ENCODE peak calls at places on chromosomes 5 and 9, in seven cellular contexts. One of them, this sample, is unnamed.

GRCh38 chr9:87127543-87127942 is 180.2 kb upstream of the GAS1 start:
- DNase-seq in HCT116: no peak
- DNase-seq in PC-3: no peak
- DNase-seq in MM.1S: no peak
- DNase-seq in neural progenitor cell: no peak
- DNase-seq in GM23338: no peak
- DNase-seq in hepatocyte: no peak
- DNase-seq in this sample: no peak

GRCh38 chr5:113050606-113051391 is 74.2 kb downstream of the DCP2 start:
- DNase-seq in HCT116: no peak
- DNase-seq in PC-3: peak
- DNase-seq in MM.1S: peak
- DNase-seq in neural progenitor cell: no peak
- DNase-seq in GM23338: no peak
- DNase-seq in hepatocyte: no peak
- DNase-seq in this sample: no peak

GRCh38 chr5:113749334-113749733 is 235.8 kb downstream of the YTHDC2 start:
- DNase-seq in HCT116: no peak
- DNase-seq in PC-3: peak
- DNase-seq in MM.1S: no peak
- DNase-seq in neural progenitor cell: no peak
- DNase-seq in GM23338: peak
- DNase-seq in hepatocyte: no peak
- DNase-seq in this sample: no peak

GRCh38 chr5:126031989-126032716 is 391.1 kb upstream of the GRAMD2B start:
- DNase-seq in HCT116: no peak
- DNase-seq in PC-3: peak
- DNase-seq in MM.1S: no peak
- DNase-seq in neural progenitor cell: no peak
- DNase-seq in GM23338: no peak
- DNase-seq in hepatocyte: no peak
- DNase-seq in this sample: no peak

GRCh38 chr9:115104908-115105307 is 13.0 kb downstream of the TNC start:
- DNase-seq in HCT116: no peak
- DNase-seq in PC-3: peak
- DNase-seq in MM.1S: no peak
- DNase-seq in neural progenitor cell: no peak
- DNase-seq in GM23338: no peak
- DNase-seq in hepatocyte: no peak
- DNase-seq in this sample: no peak

GRCh38 chr5:96459313-96460109 is 26.5 kb upstream of the PCSK1 start:
- DNase-seq in HCT116: no peak
- DNase-seq in PC-3: no peak
- DNase-seq in MM.1S: no peak
- DNase-seq in neural progenitor cell: no peak
- DNase-seq in GM23338: no peak
- DNase-seq in hepatocyte: no peak
- DNase-seq in this sample: no peak

GRCh38 chr5:68739752-68740151 is 354.1 kb upstream of the SLC30A5 start:
- DNase-seq in HCT116: no peak
- DNase-seq in PC-3: no peak
- DNase-seq in MM.1S: no peak
- DNase-seq in neural progenitor cell: no peak
- DNase-seq in GM23338: no peak
- DNase-seq in hepatocyte: no peak
- DNase-seq in this sample: no peak

GRCh38 chr9:112380771-112381181 is 868 bp downstream of the HSDL2 start:
- DNase-seq in HCT116: no peak
- DNase-seq in PC-3: peak
- DNase-seq in MM.1S: no peak
- DNase-seq in neural progenitor cell: no peak
- DNase-seq in GM23338: no peak
- DNase-seq in hepatocyte: peak
- DNase-seq in this sample: peak

GRCh38 chr9:114771901-114772300 is 33.9 kb downstream of the TNFSF15 start:
- DNase-seq in HCT116: no peak
- DNase-seq in PC-3: peak
- DNase-seq in MM.1S: no peak
- DNase-seq in neural progenitor cell: no peak
- DNase-seq in GM23338: no peak
- DNase-seq in hepatocyte: no peak
- DNase-seq in this sample: no peak

GRCh38 chr5:1130218-1130946 is 18.5 kb upstream of the SLC12A7 start:
- DNase-seq in HCT116: no peak
- DNase-seq in PC-3: peak
- DNase-seq in MM.1S: peak
- DNase-seq in neural progenitor cell: no peak
- DNase-seq in GM23338: no peak
- DNase-seq in hepatocyte: peak
- DNase-seq in this sample: peak

GRCh38 chr5:138536665-138537315 is 6.2 kb downstream of the ETF1 start:
- DNase-seq in HCT116: no peak
- DNase-seq in PC-3: no peak
- DNase-seq in MM.1S: no peak
- DNase-seq in neural progenitor cell: no peak
- DNase-seq in GM23338: peak
- DNase-seq in hepatocyte: peak
- DNase-seq in this sample: no peak

GRCh38 chr5:34576849-34577248 is 79.3 kb upstream of the RAI14 start:
- DNase-seq in HCT116: no peak
- DNase-seq in PC-3: peak
- DNase-seq in MM.1S: no peak
- DNase-seq in neural progenitor cell: no peak
- DNase-seq in GM23338: no peak
- DNase-seq in hepatocyte: no peak
- DNase-seq in this sample: no peak

GRCh38 chr5:128615578-128615977 is 77.5 kb upstream of the FBN2 start:
- DNase-seq in HCT116: no peak
- DNase-seq in PC-3: peak
- DNase-seq in MM.1S: no peak
- DNase-seq in neural progenitor cell: no peak
- DNase-seq in GM23338: no peak
- DNase-seq in hepatocyte: no peak
- DNase-seq in this sample: no peak

GRCh38 chr5:171920765-171921391 is 85.6 kb downstream of the FBXW11 start:
- DNase-seq in HCT116: no peak
- DNase-seq in PC-3: no peak
- DNase-seq in MM.1S: no peak
- DNase-seq in neural progenitor cell: no peak
- DNase-seq in GM23338: no peak
- DNase-seq in hepatocyte: no peak
- DNase-seq in this sample: no peak

GRCh38 chr9:14313378-14313940 is 482 bp downstream of the NFIB start:
- DNase-seq in HCT116: no peak
- DNase-seq in PC-3: peak
- DNase-seq in MM.1S: no peak
- DNase-seq in neural progenitor cell: peak
- DNase-seq in GM23338: peak
- DNase-seq in hepatocyte: peak
- DNase-seq in this sample: peak

GRCh38 chr5:108361239-108361638 is 20.7 kb downstream of the FBXL17 start:
- DNase-seq in HCT116: no peak
- DNase-seq in PC-3: no peak
- DNase-seq in MM.1S: no peak
- DNase-seq in neural progenitor cell: no peak
- DNase-seq in GM23338: peak
- DNase-seq in hepatocyte: no peak
- DNase-seq in this sample: no peak

GRCh38 chr5:75667586-75667985 is 49.7 kb downstream of the POC5 start:
- DNase-seq in HCT116: no peak
- DNase-seq in PC-3: no peak
- DNase-seq in MM.1S: no peak
- DNase-seq in neural progenitor cell: no peak
- DNase-seq in GM23338: peak
- DNase-seq in hepatocyte: no peak
- DNase-seq in this sample: no peak

GRCh38 chr5:84779206-84779605 is 394.5 kb upstream of the EDIL3 start:
- DNase-seq in HCT116: no peak
- DNase-seq in PC-3: no peak
- DNase-seq in MM.1S: no peak
- DNase-seq in neural progenitor cell: peak
- DNase-seq in GM23338: no peak
- DNase-seq in hepatocyte: no peak
- DNase-seq in this sample: no peak

GRCh38 chr5:554284-554988 is 30.2 kb upstream of the SLC9A3 start:
- DNase-seq in HCT116: no peak
- DNase-seq in PC-3: no peak
- DNase-seq in MM.1S: no peak
- DNase-seq in neural progenitor cell: no peak
- DNase-seq in GM23338: no peak
- DNase-seq in hepatocyte: no peak
- DNase-seq in this sample: no peak

GRCh38 chr5:83475540-83476469 is 4.3 kb downstream of the VCAN start:
- DNase-seq in HCT116: no peak
- DNase-seq in PC-3: peak
- DNase-seq in MM.1S: no peak
- DNase-seq in neural progenitor cell: peak
- DNase-seq in GM23338: peak
- DNase-seq in hepatocyte: no peak
- DNase-seq in this sample: no peak

GRCh38 chr9:110842169-110842568 is 173.6 kb downstream of the MUSK start:
- DNase-seq in HCT116: peak
- DNase-seq in PC-3: peak
- DNase-seq in MM.1S: no peak
- DNase-seq in neural progenitor cell: no peak
- DNase-seq in GM23338: peak
- DNase-seq in hepatocyte: peak
- DNase-seq in this sample: no peak
- TF ChIP-seq CTCF in HCT116: peak
- TF ChIP-seq CTCF in PC-3: peak
- TF ChIP-seq CTCF in MM.1S: no peak
- TF ChIP-seq CTCF in neural progenitor cell: peak
- TF ChIP-seq CTCF in GM23338: peak
- TF ChIP-seq CTCF in hepatocyte: peak
- TF ChIP-seq CTCF in this sample: no peak

DNA sequence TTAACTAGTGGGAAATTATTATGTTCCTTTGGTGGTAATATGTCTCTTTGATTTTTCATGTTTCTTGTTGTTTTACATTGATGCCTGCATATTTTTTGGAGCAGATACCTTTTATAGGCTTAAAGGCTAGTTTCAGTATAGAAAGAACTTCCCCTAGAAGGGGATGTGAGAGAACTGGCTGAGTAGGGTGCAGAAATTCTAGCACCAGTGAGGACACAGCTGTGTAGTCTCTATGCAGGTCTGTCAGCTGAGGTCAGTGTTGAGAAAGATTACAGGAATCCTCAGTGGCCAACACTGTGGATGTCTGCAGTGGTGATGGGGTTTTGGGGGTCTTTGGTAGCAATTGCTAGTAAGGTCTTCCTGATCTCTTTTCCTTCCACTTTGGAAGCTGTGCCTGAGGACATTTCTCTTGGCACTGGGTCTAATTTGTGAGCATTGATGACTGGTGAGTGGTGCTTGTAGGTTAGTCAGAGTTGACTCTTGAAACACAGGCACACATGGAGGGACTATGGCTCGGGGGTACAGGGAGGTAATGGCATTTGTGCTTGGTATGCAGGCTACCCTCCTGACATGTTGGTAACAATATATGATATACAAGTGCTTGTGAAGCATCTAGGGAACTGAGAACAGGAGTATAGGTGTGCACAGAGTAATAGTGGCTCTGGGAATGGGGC is 221.4 kb downstream of the SPATA31D1 start:
- DNase-seq in HCT116: no peak
- DNase-seq in PC-3: peak
- DNase-seq in MM.1S: peak
- DNase-seq in neural progenitor cell: no peak
- DNase-seq in GM23338: no peak
- DNase-seq in hepatocyte: no peak
- DNase-seq in this sample: peak
- H3K4me2 ChIP-seq in HCT116: no peak
- H3K4me2 ChIP-seq in PC-3: no peak
- H3K4me2 ChIP-seq in MM.1S: peak
- H3K4me2 ChIP-seq in neural progenitor cell: no peak
- H3K4me2 ChIP-seq in GM23338: no peak
- H3K4me2 ChIP-seq in hepatocyte: no peak
- H3K4me2 ChIP-seq in this sample: peak

DNA sequence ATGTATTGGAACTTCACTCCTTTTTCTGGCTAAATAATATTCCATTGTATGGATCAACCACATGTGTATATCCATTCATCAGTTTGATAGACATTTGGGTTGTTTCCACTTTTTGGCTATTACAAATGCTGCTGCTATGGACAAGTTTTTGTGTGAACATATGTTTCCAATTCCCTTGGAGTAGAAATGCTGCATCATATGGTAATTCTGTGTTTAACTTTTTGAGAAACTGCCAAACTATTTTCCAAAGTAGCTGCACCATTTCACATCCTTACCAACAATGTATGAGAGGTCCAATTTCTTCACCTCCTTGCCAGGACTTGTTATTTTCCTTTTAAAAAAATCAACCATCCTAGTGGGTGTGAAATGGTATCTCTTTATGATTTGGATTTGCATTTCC is 8.4 kb downstream of the FRRS1L start:
- DNase-seq in HCT116: no peak
- DNase-seq in PC-3: no peak
- DNase-seq in MM.1S: no peak
- DNase-seq in neural progenitor cell: no peak
- DNase-seq in GM23338: no peak
- DNase-seq in hepatocyte: no peak
- DNase-seq in this sample: no peak
- TF ChIP-seq EZH2phosphoT487 in HCT116: no peak
- TF ChIP-seq EZH2phosphoT487 in PC-3: no peak
- TF ChIP-seq EZH2phosphoT487 in MM.1S: no peak
- TF ChIP-seq EZH2phosphoT487 in neural progenitor cell: no peak
- TF ChIP-seq EZH2phosphoT487 in GM23338: no peak
- TF ChIP-seq EZH2phosphoT487 in hepatocyte: no peak
- TF ChIP-seq EZH2phosphoT487 in this sample: no peak

DNA sequence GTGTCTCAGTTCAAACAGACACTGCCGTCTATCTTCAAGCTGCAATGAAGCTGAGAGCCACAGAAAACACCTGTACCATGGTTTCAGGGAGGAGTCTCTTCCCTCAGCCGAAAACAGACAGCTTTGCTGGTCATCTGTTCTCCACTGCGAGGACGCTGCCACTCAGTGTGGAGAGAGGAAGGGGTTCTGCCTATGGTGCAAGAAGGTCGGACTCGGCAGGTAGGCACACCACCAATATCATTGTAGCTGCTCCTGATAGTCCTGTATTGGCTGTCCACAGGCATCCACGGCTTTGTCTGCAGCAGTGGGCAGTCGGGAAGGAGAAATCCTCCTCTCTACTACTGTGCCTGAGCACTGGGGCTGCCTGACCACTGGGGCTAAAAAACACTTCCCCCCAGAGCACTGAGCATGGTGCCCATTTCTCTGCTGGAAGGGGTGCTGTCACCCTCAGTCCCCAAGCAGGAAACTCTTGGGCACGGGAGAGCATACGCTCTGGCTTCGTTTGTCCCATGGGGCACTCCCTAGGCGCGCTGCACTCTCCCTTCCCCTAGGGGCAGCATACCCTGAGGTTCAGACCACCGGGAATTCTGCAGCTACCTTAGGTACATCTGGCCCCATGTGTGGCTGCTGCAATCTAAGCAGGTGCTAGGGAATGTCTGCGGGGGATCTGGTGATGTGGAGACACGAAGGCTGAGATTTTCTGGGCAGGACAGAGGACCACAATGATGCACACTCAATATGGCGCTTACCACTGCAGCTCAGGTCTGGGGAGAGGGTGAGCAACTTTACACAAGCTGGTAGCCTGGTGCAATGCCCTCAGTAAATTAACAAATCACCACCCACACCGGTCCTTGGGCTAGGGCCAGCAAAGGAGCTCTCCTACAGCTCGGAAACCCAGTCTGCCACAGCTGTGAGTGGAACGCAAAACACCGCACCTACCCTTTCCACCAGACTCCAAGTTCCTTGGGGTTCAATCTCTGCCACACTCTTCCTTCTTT is 880.9 kb upstream of the SEMA6A start:
- DNase-seq in HCT116: peak
- DNase-seq in PC-3: no peak
- DNase-seq in MM.1S: peak
- DNase-seq in neural progenitor cell: peak
- DNase-seq in GM23338: peak
- DNase-seq in hepatocyte: peak
- DNase-seq in this sample: peak
- TF ChIP-seq CTCF in HCT116: peak
- TF ChIP-seq CTCF in PC-3: no peak
- TF ChIP-seq CTCF in MM.1S: peak
- TF ChIP-seq CTCF in neural progenitor cell: peak
- TF ChIP-seq CTCF in GM23338: peak
- TF ChIP-seq CTCF in hepatocyte: peak
- TF ChIP-seq CTCF in this sample: peak